ENCODE peak calls at places on chromosome 5, in seven cellular contexts. One of them, this sample, is unnamed.

GRCh38 chr5:120599576-120599975 is 135.5 kb downstream of the PRR16 start:
- DNase-seq in Peyer's patch: no peak
- DNase-seq in mammary epithelial cell: peak; percentile 77
- DNase-seq in neural progenitor cell: no peak
- DNase-seq in endothelial cell of umbilical vein: no peak
- DNase-seq in HepG2: no peak
- DNase-seq in aorta: no peak
- DNase-seq in this sample: no peak

GRCh38 chr5:58631895-58632294 is 49.0 kb downstream of the RAB3C start:
- DNase-seq in Peyer's patch: no peak
- DNase-seq in mammary epithelial cell: no peak
- DNase-seq in neural progenitor cell: no peak
- DNase-seq in endothelial cell of umbilical vein: no peak
- DNase-seq in HepG2: no peak
- DNase-seq in aorta: no peak
- DNase-seq in this sample: no peak

GRCh38 chr5:142748132-142748531 is 22.0 kb upstream of the ARHGAP26 start:
- DNase-seq in Peyer's patch: no peak
- DNase-seq in mammary epithelial cell: peak; percentile 36
- DNase-seq in neural progenitor cell: no peak
- DNase-seq in endothelial cell of umbilical vein: peak; percentile 18
- DNase-seq in HepG2: peak; percentile 53
- DNase-seq in aorta: no peak
- DNase-seq in this sample: no peak

GRCh38 chr5:149128023-149128875 is 13.0 kb upstream of the ABLIM3 start:
- DNase-seq in Peyer's patch: no peak
- DNase-seq in mammary epithelial cell: no peak
- DNase-seq in neural progenitor cell: peak; percentile 58
- DNase-seq in endothelial cell of umbilical vein: peak; percentile 16
- DNase-seq in HepG2: no peak
- DNase-seq in aorta: no peak
- DNase-seq in this sample: peak; percentile 55

GRCh38 chr5:58922392-58923171 is 339.7 kb downstream of the RAB3C start:
- DNase-seq in Peyer's patch: no peak
- DNase-seq in mammary epithelial cell: no peak
- DNase-seq in neural progenitor cell: no peak
- DNase-seq in endothelial cell of umbilical vein: peak; percentile 47
- DNase-seq in HepG2: no peak
- DNase-seq in aorta: peak; percentile 92
- DNase-seq in this sample: no peak

GRCh38 chr5:72137826-72138409 is 30.6 kb downstream of the MAP1B start:
- DNase-seq in Peyer's patch: no peak
- DNase-seq in mammary epithelial cell: no peak
- DNase-seq in neural progenitor cell: no peak
- DNase-seq in endothelial cell of umbilical vein: peak; percentile 51
- DNase-seq in HepG2: peak; percentile 7
- DNase-seq in aorta: no peak
- DNase-seq in this sample: no peak

GRCh38 chr5:142104491-142104890 is 4.1 kb upstream of the NDFIP1 start:
- DNase-seq in Peyer's patch: no peak
- DNase-seq in mammary epithelial cell: no peak
- DNase-seq in neural progenitor cell: no peak
- DNase-seq in endothelial cell of umbilical vein: no peak
- DNase-seq in HepG2: no peak
- DNase-seq in aorta: no peak
- DNase-seq in this sample: no peak

GRCh38 chr5:42583322-42583721 is 160.1 kb downstream of the GHR start:
- DNase-seq in Peyer's patch: no peak
- DNase-seq in mammary epithelial cell: peak; percentile 78
- DNase-seq in neural progenitor cell: peak; percentile 83
- DNase-seq in endothelial cell of umbilical vein: peak; percentile 59
- DNase-seq in HepG2: peak; percentile 64
- DNase-seq in aorta: no peak
- DNase-seq in this sample: peak; percentile 19

GRCh38 chr5:598564-598890 is 13.6 kb upstream of the CEP72 start:
- DNase-seq in Peyer's patch: peak; percentile 34
- DNase-seq in mammary epithelial cell: no peak
- DNase-seq in neural progenitor cell: no peak
- DNase-seq in endothelial cell of umbilical vein: no peak
- DNase-seq in HepG2: no peak
- DNase-seq in aorta: peak; percentile 5
- DNase-seq in this sample: peak; percentile 32

DNA sequence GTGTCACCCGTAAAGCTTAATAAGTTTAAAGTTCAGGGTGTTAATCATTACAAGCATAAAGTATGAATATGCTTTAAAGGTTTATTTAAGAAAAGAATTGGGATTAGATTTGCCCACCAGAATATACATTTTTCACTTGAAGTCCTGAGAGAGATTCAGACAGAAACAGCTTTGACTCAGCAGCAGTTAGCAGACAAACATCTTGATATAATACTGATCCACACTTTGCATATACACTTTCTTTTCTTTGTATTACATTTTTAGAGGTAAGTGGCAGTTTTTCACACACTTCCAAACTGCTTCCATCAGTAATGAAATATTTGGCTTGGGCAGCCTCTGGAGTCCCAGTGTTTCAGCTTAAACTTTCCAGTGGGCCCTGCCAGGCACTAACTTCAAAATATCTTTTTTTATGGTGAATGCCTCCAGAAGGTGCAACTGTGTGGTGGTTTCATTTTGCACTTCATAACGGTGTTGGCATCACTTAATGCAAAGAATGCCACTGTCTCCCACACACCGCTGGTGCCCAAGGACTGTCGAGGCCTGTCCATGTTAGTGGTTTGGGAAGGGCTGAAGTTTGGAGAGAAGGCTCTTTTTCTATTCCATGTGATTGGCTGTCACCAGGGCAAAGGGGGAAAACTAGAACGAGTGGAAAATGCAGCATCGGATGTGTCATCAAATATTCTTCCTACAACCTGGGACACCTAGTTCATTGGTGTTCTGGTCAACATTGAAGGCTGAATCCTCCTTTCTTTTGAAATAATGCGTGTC is 53.0 kb downstream of the PIK3R1 start:
- DNase-seq in Peyer's patch: no peak
- DNase-seq in mammary epithelial cell: peak; percentile 72
- DNase-seq in neural progenitor cell: no peak
- DNase-seq in endothelial cell of umbilical vein: no peak
- DNase-seq in HepG2: no peak
- DNase-seq in aorta: no peak
- DNase-seq in this sample: no peak
- H3K4me1 ChIP-seq in Peyer's patch: no peaks in the 10 kb centered on the region
- H3K4me1 ChIP-seq in mammary epithelial cell: peaks cover 65% of the 10 kb centered on the region
- H3K4me1 ChIP-seq in neural progenitor cell: peaks cover 35% of the 10 kb centered on the region
- H3K4me1 ChIP-seq in endothelial cell of umbilical vein: peaks cover 3% of the 10 kb centered on the region
- H3K4me1 ChIP-seq in HepG2: peaks cover 84% of the 10 kb centered on the region
- H3K4me1 ChIP-seq in aorta: peaks cover 2% of the 10 kb centered on the region
- H3K4me1 ChIP-seq in this sample: no peaks in the 10 kb centered on the region

GRCh38 chr5:65822696-65823095 is 100.7 kb downstream of the NLN start:
- DNase-seq in Peyer's patch: no peak
- DNase-seq in mammary epithelial cell: no peak
- DNase-seq in neural progenitor cell: no peak
- DNase-seq in endothelial cell of umbilical vein: no peak
- DNase-seq in HepG2: no peak
- DNase-seq in aorta: no peak
- DNase-seq in this sample: no peak

GRCh38 chr5:65821966-65822365 is 100.0 kb downstream of the NLN start:
- DNase-seq in Peyer's patch: no peak
- DNase-seq in mammary epithelial cell: no peak
- DNase-seq in neural progenitor cell: no peak
- DNase-seq in endothelial cell of umbilical vein: no peak
- DNase-seq in HepG2: no peak
- DNase-seq in aorta: no peak
- DNase-seq in this sample: no peak

GRCh38 chr5:65823820-65824445 is 101.9 kb downstream of the NLN start:
- DNase-seq in Peyer's patch: no peak
- DNase-seq in mammary epithelial cell: no peak
- DNase-seq in neural progenitor cell: no peak
- DNase-seq in endothelial cell of umbilical vein: no peak
- DNase-seq in HepG2: no peak
- DNase-seq in aorta: no peak
- DNase-seq in this sample: no peak

GRCh38 chr5:65825388-65826328 is 100.7 kb upstream of the ERBIN start:
- DNase-seq in Peyer's patch: no peak
- DNase-seq in mammary epithelial cell: no peak
- DNase-seq in neural progenitor cell: no peak
- DNase-seq in endothelial cell of umbilical vein: no peak
- DNase-seq in HepG2: no peak
- DNase-seq in aorta: no peak
- DNase-seq in this sample: no peak

DNA sequence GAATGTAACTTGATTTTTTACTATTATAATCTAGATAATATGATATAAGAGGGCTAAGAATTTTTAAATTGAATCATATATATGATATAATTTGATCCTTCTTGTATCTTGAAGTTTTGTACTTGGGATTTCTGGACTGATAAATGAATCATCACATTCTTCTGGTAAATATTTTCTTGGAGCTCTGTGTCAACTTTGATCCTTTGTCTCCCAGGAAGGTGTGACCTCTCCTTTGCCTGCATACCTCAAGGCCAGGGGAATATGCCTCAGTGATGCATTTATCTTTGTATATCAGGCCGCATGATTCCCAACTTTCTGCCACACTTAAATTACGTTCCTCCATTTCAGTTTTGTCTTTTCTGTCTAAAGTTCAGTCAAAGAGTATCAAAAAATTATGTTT is 101.2 kb downstream of the NLN start:
- DNase-seq in Peyer's patch: no peak
- DNase-seq in mammary epithelial cell: no peak
- DNase-seq in neural progenitor cell: no peak
- DNase-seq in endothelial cell of umbilical vein: no peak
- DNase-seq in HepG2: no peak
- DNase-seq in aorta: no peak
- DNase-seq in this sample: no peak
- H3K27ac ChIP-seq in Peyer's patch: peak overlapping the region; percentile 72
- H3K27ac ChIP-seq in mammary epithelial cell: peak overlapping the region; percentile 1
- H3K27ac ChIP-seq in neural progenitor cell: no peak overlapping the region
- H3K27ac ChIP-seq in endothelial cell of umbilical vein: no peak overlapping the region
- H3K27ac ChIP-seq in HepG2: no peak overlapping the region
- H3K27ac ChIP-seq in aorta: no peak overlapping the region
- H3K27ac ChIP-seq in this sample: no peak overlapping the region

DNA sequence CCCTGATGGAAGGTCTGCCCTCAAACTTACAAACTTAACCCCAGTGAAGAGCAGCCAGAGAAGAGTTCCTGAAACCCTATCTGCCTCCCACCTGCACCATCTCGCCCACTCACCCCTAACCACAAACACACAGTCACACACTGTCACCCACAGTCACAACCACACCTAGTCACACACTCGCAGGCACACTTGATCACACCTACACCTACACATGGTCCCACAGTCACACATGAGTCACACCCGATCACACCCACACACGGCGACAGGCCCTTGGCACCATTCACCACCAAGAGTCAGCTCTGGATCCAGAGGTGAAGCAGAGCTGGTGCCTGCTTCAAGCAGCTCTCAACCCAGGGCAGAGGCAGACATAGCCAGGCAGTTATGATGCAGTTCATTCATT is 6.1 kb downstream of the TSPAN17 start:
- DNase-seq in Peyer's patch: no peak
- DNase-seq in mammary epithelial cell: peak; percentile 63
- DNase-seq in neural progenitor cell: no peak
- DNase-seq in endothelial cell of umbilical vein: no peak
- DNase-seq in HepG2: no peak
- DNase-seq in aorta: no peak
- DNase-seq in this sample: no peak
- H3K4me1 ChIP-seq in Peyer's patch: peaks cover 9% of the 10 kb centered on the region
- H3K4me1 ChIP-seq in mammary epithelial cell: peaks cover 19% of the 10 kb centered on the region
- H3K4me1 ChIP-seq in neural progenitor cell: peaks cover 5% of the 10 kb centered on the region
- H3K4me1 ChIP-seq in endothelial cell of umbilical vein: peaks cover 2% of the 10 kb centered on the region
- H3K4me1 ChIP-seq in HepG2: peaks cover 9% of the 10 kb centered on the region
- H3K4me1 ChIP-seq in aorta: no peaks in the 10 kb centered on the region
- H3K4me1 ChIP-seq in this sample: peaks cover 9% of the 10 kb centered on the region

GRCh38 chr5:179607449-179607931 is 16.0 kb downstream of the HNRNPH1 start:
- DNase-seq in Peyer's patch: peak; percentile 45
- DNase-seq in mammary epithelial cell: no peak
- DNase-seq in neural progenitor cell: no peak
- DNase-seq in endothelial cell of umbilical vein: no peak
- DNase-seq in HepG2: no peak
- DNase-seq in aorta: no peak
- DNase-seq in this sample: no peak
- H3K27ac ChIP-seq in Peyer's patch: no peak overlapping the region
- H3K27ac ChIP-seq in mammary epithelial cell: no peak overlapping the region
- H3K27ac ChIP-seq in neural progenitor cell: peak overlapping the region; percentile 31
- H3K27ac ChIP-seq in endothelial cell of umbilical vein: no peak overlapping the region
- H3K27ac ChIP-seq in HepG2: no peak overlapping the region
- H3K27ac ChIP-seq in aorta: no peak overlapping the region
- H3K27ac ChIP-seq in this sample: no peak overlapping the region

DNA sequence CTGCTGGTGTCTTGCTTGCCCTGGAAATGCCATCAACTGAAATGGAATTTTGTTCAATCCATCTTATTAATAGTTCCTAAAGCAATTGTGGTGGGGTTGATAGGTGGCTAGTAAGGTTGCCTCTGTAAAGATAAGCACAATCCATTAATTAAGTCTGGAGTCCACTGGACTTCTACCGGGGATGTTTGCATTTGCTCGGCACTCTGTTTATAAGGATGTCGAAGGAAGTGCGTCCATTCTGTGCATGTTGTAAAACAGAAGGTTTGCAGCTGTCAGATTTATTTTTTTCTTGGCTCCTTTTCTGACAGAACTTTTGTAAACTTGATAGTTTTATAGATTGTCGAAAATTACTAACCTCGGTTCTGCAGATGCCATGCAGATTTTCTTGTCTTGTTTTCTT is 12.8 kb upstream of the TNFAIP8 start:
- DNase-seq in Peyer's patch: no peak
- DNase-seq in mammary epithelial cell: no peak
- DNase-seq in neural progenitor cell: no peak
- DNase-seq in endothelial cell of umbilical vein: peak; percentile 5
- DNase-seq in HepG2: no peak
- DNase-seq in aorta: no peak
- DNase-seq in this sample: no peak
- H3K4me1 ChIP-seq in Peyer's patch: peaks cover 25% of the 10 kb centered on the region
- H3K4me1 ChIP-seq in mammary epithelial cell: no peaks in the 10 kb centered on the region
- H3K4me1 ChIP-seq in neural progenitor cell: peaks cover 14% of the 10 kb centered on the region
- H3K4me1 ChIP-seq in endothelial cell of umbilical vein: peaks cover 7% of the 10 kb centered on the region
- H3K4me1 ChIP-seq in HepG2: peaks cover under 1% of the 10 kb centered on the region
- H3K4me1 ChIP-seq in aorta: no peaks in the 10 kb centered on the region
- H3K4me1 ChIP-seq in this sample: peaks cover 34% of the 10 kb centered on the region

GRCh38 chr5:107404595-107405366 is 266.0 kb downstream of the EFNA5 start:
- DNase-seq in Peyer's patch: no peak
- DNase-seq in mammary epithelial cell: peak; percentile 41
- DNase-seq in neural progenitor cell: no peak
- DNase-seq in endothelial cell of umbilical vein: no peak
- DNase-seq in HepG2: no peak
- DNase-seq in aorta: no peak
- DNase-seq in this sample: no peak
- H3K27ac ChIP-seq in Peyer's patch: no peak overlapping the region
- H3K27ac ChIP-seq in mammary epithelial cell: peak overlapping the region; percentile 44
- H3K27ac ChIP-seq in neural progenitor cell: peak overlapping the region; percentile 18
- H3K27ac ChIP-seq in endothelial cell of umbilical vein: no peak overlapping the region
- H3K27ac ChIP-seq in HepG2: no peak overlapping the region
- H3K27ac ChIP-seq in aorta: no peak overlapping the region
- H3K27ac ChIP-seq in this sample: no peak overlapping the region

GRCh38 chr5:133114933-133115310 is 63.1 kb downstream of the HSPA4 start:
- DNase-seq in Peyer's patch: no peak
- DNase-seq in mammary epithelial cell: no peak
- DNase-seq in neural progenitor cell: no peak
- DNase-seq in endothelial cell of umbilical vein: no peak
- DNase-seq in HepG2: no peak
- DNase-seq in aorta: no peak
- DNase-seq in this sample: no peak
- H3K4me1 ChIP-seq in Peyer's patch: no peaks in the 10 kb centered on the region
- H3K4me1 ChIP-seq in mammary epithelial cell: peaks cover 20% of the 10 kb centered on the region
- H3K4me1 ChIP-seq in neural progenitor cell: peaks cover 3% of the 10 kb centered on the region
- H3K4me1 ChIP-seq in endothelial cell of umbilical vein: no peaks in the 10 kb centered on the region
- H3K4me1 ChIP-seq in HepG2: peaks cover 28% of the 10 kb centered on the region
- H3K4me1 ChIP-seq in aorta: no peaks in the 10 kb centered on the region
- H3K4me1 ChIP-seq in this sample: peaks cover 14% of the 10 kb centered on the region